ENCODE peak calls at places on chromosomes 12 and 14, in four cellular contexts. F, B, P and L are unnamed samples.

GRCh38 chr14:90109858-90110257 is 48.1 kb downstream of the KCNK13 start:
- ATAC-seq in B (peak; percentile 57), P (no peak), F (peak; percentile 90), L (no peak)

GRCh38 chr14:50127802-50128201 is 11.4 kb upstream of the VCPKMT start:
- ATAC-seq in F (no peak), P (no peak), B (no peak), L (no peak)

GRCh38 chr12:40262657-40263056 is 37.9 kb downstream of the LRRK2 start:
- ATAC-seq in P (peak; percentile 97), F (no peak), B (no peak), L (no peak)

GRCh38 chr12:84035766-84036165 is 876.8 kb downstream of the SLC6A15 start:
- ATAC-seq in B (no peak), F (no peak), P (no peak), L (no peak)

GRCh38 chr12:4910502-4911315 is 1.0 kb downstream of the KCNA1 start:
- ATAC-seq in P (peak; percentile 83), F (no peak), B (no peak), L (no peak)

GRCh38 chr12:124077730-124078129 is 104.7 kb downstream of the ZNF664 start:
- ATAC-seq in B (no peak), F (no peak), P (no peak), L (no peak)

GRCh38 chr12:9742665-9743064 is 9.8 kb upstream of the CLECL1 start:
- ATAC-seq in B (no peak), F (peak; percentile 36), P (peak; percentile 22), L (no peak)

GRCh38 chr12:19036673-19037357 is 92.7 kb upstream of the PLEKHA5 start:
- ATAC-seq in F (no peak), B (no peak), P (no peak), L (no peak)

GRCh38 chr12:49055092-49055491 is 5.5 kb downstream of the KMT2D start:
- ATAC-seq in F (no peak), B (no peak), P (no peak), L (no peak)

GRCh38 chr12:34405286-34406227 is 383.3 kb downstream of the ALG10 start:
- ATAC-seq in P (no peak), F (no peak), B (no peak), L (no peak)

GRCh38 chr12:4825139-4825858 is 84.4 kb upstream of the KCNA1 start:
- ATAC-seq in F (no peak), B (no peak), P (peak; percentile 14), L (no peak)

GRCh38 chr14:64968651-64969050 is 3.5 kb downstream of the RAB15 start:
- ATAC-seq in P (no peak), F (no peak), B (no peak), L (no peak)

GRCh38 chr14:103224996-103225874 is 102.0 kb downstream of the TNFAIP2 start:
- ATAC-seq in P (no peak), B (peak; percentile 26), F (no peak), L (no peak)

GRCh38 chr12:54159140-54159539 is 29.6 kb downstream of the SMUG1 start:
- ATAC-seq in F (peak; percentile 100), P (peak; percentile 100), B (peak; percentile 95), L (no peak)

GRCh38 chr12:25591132-25591531 is 38.0 kb upstream of the LMNTD1 start:
- ATAC-seq in P (no peak), F (peak; percentile 82), B (peak; percentile 80), L (no peak)

GRCh38 chr12:16076553-16076952 is 165.4 kb downstream of the DERA start:
- ATAC-seq in P (peak; percentile 94), B (peak; percentile 92), F (peak; percentile 89), L (no peak)

GRCh38 chr12:4383304-4383865 is 3.9 kb upstream of the FGF23 start:
- ATAC-seq in B (peak; percentile 62), F (peak; percentile 60), P (peak; percentile 75), L (no peak)

GRCh38 chr12:125029756-125030358 is 35.4 kb upstream of the AACS start:
- ATAC-seq in F (no peak), P (peak; percentile 42), B (no peak), L (no peak)

GRCh38 chr14:23389396-23389795 is 12.6 kb downstream of the CMTM5 start:
- ATAC-seq in P (no peak), B (no peak), F (no peak), L (no peak)

GRCh38 chr14:81323621-81324400 is 76.3 kb downstream of the STON2 start:
- ATAC-seq in B (no peak), P (no peak), F (peak; percentile 99), L (no peak)

GRCh38 chr12:69024413-69024812 is 91.4 kb upstream of the CPM start:
- ATAC-seq in B (no peak), P (no peak), F (peak; percentile 98), L (no peak)

GRCh38 chr12:12548713-12549112 is 13.9 kb downstream of the DUSP16 start:
- ATAC-seq in B (no peak), P (peak; percentile 54), F (no peak), L (no peak)

GRCh38 chr12:291153-291723 is 28.6 kb upstream of the SLC6A13 start:
- ATAC-seq in P (no peak), B (no peak), F (no peak), L (no peak)

GRCh38 chr14:35378638-35379568 is 25.6 kb downstream of the NFKBIA start:
- ATAC-seq in B (no peak), P (no peak), F (no peak), L (no peak)

GRCh38 chr12:31752450-31752849 is 23.6 kb upstream of the AMN1 start:
- ATAC-seq in F (no peak), P (no peak), B (no peak), L (no peak)

GRCh38 chr12:31745242-31745641 is 16.4 kb upstream of the AMN1 start:
- ATAC-seq in P (no peak), B (no peak), F (no peak), L (no peak)

GRCh38 chr12:31749024-31749704 is 20.3 kb upstream of the AMN1 start:
- ATAC-seq in B (peak; percentile 97), F (peak; percentile 87), P (peak; percentile 81), L (peak; percentile 85)

DNA sequence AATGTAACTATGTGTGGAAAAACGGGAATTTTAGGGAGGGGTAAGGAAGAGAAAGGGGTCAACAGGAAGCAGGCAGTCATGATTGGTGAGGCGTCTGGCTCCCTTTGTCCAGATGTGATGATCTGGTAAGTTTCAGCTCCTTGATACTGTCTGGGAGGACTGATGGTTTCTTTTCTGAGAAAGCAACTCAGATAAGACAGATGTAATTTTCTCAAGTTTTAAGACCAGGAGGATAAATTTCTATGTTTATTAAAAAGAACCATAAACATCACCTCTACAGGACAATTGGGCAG is 21.9 kb upstream of the AMN1 start:
- ATAC-seq in P (no peak), B (no peak), F (no peak), L (no peak)
- H3K27ac ChIP-seq in P (peak overlapping the region; percentile 77), B (no peak overlapping the region), F (peak overlapping the region; percentile 92), L (no peak overlapping the region)

DNA sequence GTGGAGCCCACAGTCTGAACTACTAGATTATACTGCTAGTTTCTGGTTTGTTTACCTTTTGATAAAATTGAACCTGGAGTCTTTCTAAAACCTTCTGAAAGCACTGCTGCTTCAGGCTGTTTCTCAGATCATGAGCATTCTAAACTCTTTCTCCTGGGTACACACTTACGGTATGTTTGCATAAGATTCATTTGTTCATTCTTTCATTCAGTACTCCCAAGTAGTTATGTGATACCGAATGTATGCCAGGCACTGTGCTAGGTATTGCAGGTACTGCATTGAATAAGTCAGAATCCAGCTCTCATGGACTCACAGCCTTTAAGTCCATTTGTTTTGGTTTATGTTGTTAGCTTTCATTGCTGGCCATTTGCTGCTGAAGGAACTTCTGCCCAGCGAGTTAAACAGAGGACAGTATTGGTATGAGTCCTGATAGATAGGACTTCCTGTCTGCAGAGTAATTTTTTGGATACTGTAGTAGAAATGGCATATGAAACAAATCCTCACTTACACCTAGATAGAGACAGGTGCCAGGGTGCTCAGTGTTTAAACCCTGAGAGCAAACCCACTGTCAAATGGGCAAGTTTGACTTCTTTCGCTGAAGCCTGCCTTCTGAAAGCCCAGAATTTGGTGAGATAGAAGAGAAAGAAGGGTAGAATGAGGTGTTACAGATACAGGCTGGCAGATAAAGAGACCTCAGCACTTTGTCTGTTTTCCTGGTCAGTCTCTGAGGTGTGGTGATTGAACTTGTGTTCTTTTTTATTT is 2.1 kb downstream of the SUSD6 start:
- ATAC-seq in F (no peak), B (no peak), P (peak; percentile 1), L (no peak)
- H3K4me3 ChIP-seq in F (no peak overlapping the region), B (no peak overlapping the region), P (peak overlapping the region; percentile 88), L (peak overlapping the region; percentile 90)

DNA sequence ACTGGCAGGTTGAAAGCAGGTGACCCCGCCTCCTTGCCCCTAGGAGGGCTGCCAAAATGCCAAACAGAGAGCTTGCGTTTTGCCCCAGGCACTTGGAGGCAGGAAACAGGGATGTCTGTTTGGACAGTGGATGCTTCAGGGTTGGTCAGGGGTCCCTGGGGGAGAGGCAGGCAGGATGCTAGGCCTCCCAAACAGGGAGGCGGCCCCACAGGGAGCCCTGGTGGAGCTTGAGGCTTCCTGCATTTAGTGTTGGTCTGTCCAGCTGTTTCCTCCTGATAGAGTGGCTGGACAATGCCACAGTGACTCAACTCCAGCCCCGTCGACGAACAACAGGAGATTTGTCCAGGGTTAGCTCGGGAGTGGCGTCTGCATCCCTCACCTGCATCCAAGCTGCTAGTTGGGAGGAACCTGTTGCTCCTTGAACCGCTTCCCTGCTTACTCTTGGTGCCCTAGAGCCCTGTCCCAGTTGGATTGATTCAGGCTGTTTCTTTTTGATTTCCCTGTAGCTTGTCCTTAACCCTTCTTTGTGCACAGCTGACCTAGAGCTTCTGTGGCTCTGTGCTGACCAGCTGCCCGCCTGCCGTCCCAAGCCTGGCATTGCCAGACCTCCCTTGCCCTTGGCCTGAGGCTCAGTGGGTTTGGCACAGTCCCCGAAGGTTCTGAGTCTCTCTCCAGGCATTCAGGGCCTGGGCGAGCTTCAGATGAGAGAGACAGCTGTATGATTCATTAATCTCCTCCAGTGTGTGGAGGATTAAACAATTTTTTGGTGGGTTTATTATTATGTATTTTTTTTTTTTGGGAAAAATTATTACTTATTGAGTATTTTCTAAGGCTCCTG is 45.9 kb downstream of the TSPAN9 start:
- ATAC-seq in P (no peak), B (no peak), F (no peak), L (peak; percentile 85)
- TF ChIP-seq POLR2AphosphoS5 in P (no peak), B (no peak), F (no peak), L (peak; percentile 39)

GRCh38 chr14:100234511-100234910 is 4.4 kb upstream of the YY1 start:
- ATAC-seq in P (no peak), F (no peak), B (no peak), L (no peak)

GRCh38 chr14:100237735-100238418 is 1.1 kb upstream of the YY1 start:
- ATAC-seq in B (peak; percentile 23), P (peak; percentile 39), F (peak; percentile 4), L (no peak)

GRCh38 chr14:100238419-100239199 is at the start of gene YY1:
- ATAC-seq in B (peak; percentile 87), F (peak; percentile 86), P (peak; percentile 89), L (peak; percentile 89)

GRCh38 chr14:100239200-100239839 is 376 bp downstream of the YY1 start:
- ATAC-seq in F (no peak), P (no peak), B (no peak), L (no peak)

DNA sequence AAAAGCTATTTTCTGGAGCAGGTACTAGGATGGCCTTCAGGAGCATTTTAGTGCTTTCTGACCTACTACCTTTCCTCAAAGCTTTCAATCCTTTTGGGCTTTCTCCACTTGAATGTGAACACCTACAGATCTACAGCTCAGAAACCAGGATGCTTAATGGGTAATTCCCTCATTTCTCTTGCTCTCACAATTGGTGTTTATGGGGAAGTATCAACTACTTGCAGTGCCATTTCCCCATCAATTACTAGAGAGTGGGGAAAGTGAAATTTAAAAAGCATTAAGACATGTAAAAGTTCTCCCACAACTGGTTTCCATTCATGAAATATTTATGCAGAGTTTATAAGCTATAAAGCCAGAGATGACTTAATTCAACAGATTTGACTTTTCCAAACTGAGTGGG is 2.1 kb upstream of the YY1 start:
- ATAC-seq in P (no peak), F (no peak), B (no peak), L (no peak)
- H3K27ac ChIP-seq in P (peak overlapping the region; percentile 95), F (no peak overlapping the region), B (peak overlapping the region; percentile 96), L (no peak overlapping the region)